ENCODE peak calls at places on chromosomes 6 and 20, in four cellular contexts. One of them, this sample, is unnamed.

GRCh38 chr20:20317195-20318113 is 50.5 kb upstream of the INSM1 start:
- DNase-seq in K562: no peak
- DNase-seq in choroid plexus epithelial cell: no peak
- DNase-seq in AG09309: no peak
- DNase-seq in this sample: no peak

GRCh38 chr6:140226637-140227036 is 852.2 kb upstream of the CITED2 start:
- DNase-seq in K562: no peak
- DNase-seq in choroid plexus epithelial cell: no peak
- DNase-seq in AG09309: no peak
- DNase-seq in this sample: no peak

GRCh38 chr6:164151161-164151728 is 736.7 kb downstream of the QKI start:
- DNase-seq in K562: no peak
- DNase-seq in choroid plexus epithelial cell: no peak
- DNase-seq in AG09309: no peak
- DNase-seq in this sample: no peak

GRCh38 chr6:141552463-141552862 is 580.3 kb upstream of the GJE1 start:
- DNase-seq in K562: no peak
- DNase-seq in choroid plexus epithelial cell: peak; percentile 98
- DNase-seq in AG09309: no peak
- DNase-seq in this sample: no peak

GRCh38 chr6:168283686-168284025 is 35.9 kb downstream of the DACT2 start:
- DNase-seq in K562: no peak
- DNase-seq in choroid plexus epithelial cell: no peak
- DNase-seq in AG09309: no peak
- DNase-seq in this sample: no peak

GRCh38 chr20:1429143-1429728 is 36.4 kb upstream of the FKBP1A start:
- DNase-seq in K562: no peak
- DNase-seq in choroid plexus epithelial cell: no peak
- DNase-seq in AG09309: no peak
- DNase-seq in this sample: no peak

GRCh38 chr20:57250607-57251343 is 15.7 kb downstream of the BMP7 start:
- DNase-seq in K562: no peak
- DNase-seq in choroid plexus epithelial cell: peak; percentile 11
- DNase-seq in AG09309: no peak
- DNase-seq in this sample: no peak

GRCh38 chr6:134938896-134939295 is 11.0 kb downstream of the ALDH8A1 start:
- DNase-seq in K562: no peak
- DNase-seq in choroid plexus epithelial cell: no peak
- DNase-seq in AG09309: no peak
- DNase-seq in this sample: no peak

GRCh38 chr6:3538536-3538935 is 81.7 kb upstream of the SLC22A23 start:
- DNase-seq in K562: no peak
- DNase-seq in choroid plexus epithelial cell: no peak
- DNase-seq in AG09309: no peak
- DNase-seq in this sample: peak; percentile 49
- TF ChIP-seq CTCF in K562: no peak
- TF ChIP-seq CTCF in choroid plexus epithelial cell: no peak
- TF ChIP-seq CTCF in AG09309: no peak
- TF ChIP-seq CTCF in this sample: no peak

DNA sequence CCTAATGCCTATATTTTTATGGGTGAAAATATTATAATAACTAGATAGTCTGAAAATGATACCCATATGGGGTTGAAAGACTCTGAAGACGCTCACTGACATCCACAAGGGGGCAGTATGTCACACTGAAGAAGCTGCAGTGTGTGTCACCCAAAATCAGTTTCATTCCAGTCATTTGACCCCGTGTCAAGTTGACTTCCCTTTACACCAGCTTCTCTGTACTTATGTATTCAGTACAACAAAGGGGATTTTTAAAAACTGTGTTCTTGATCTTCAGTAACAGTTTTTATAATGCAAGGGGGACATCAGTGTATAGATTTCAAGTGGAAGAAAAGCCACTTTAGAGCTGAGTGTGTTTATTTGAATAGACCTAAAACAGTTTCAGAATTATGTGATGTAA is 19.3 kb downstream of the FAXC start:
- DNase-seq in K562: peak; percentile 76
- DNase-seq in choroid plexus epithelial cell: peak; percentile 87
- DNase-seq in AG09309: peak; percentile 38
- DNase-seq in this sample: peak; percentile 54
- TF ChIP-seq CTCF in K562: peak; percentile 60
- TF ChIP-seq CTCF in choroid plexus epithelial cell: peak; percentile 90
- TF ChIP-seq CTCF in AG09309: peak; percentile 86
- TF ChIP-seq CTCF in this sample: peak; percentile 72

GRCh38 chr6:55445648-55446204 is 118.5 kb downstream of the GFRAL start:
- DNase-seq in K562: no peak
- DNase-seq in choroid plexus epithelial cell: peak; percentile 69
- DNase-seq in AG09309: no peak
- DNase-seq in this sample: peak; percentile 6
- TF ChIP-seq CTCF in K562: no peak
- TF ChIP-seq CTCF in choroid plexus epithelial cell: peak; percentile 59
- TF ChIP-seq CTCF in AG09309: peak; percentile 53
- TF ChIP-seq CTCF in this sample: peak; percentile 76

GRCh38 chr20:62795023-62795761 is 1.1 kb upstream of the MRGBP start:
- DNase-seq in K562: peak; percentile 65
- DNase-seq in choroid plexus epithelial cell: peak; percentile 59
- DNase-seq in AG09309: no peak
- DNase-seq in this sample: peak; percentile 64

GRCh38 chr20:62794007-62794724 is 2.1 kb upstream of the MRGBP start:
- DNase-seq in K562: peak; percentile 96
- DNase-seq in choroid plexus epithelial cell: peak; percentile 97
- DNase-seq in AG09309: peak; percentile 79
- DNase-seq in this sample: peak; percentile 95

GRCh38 chr20:62792182-62792939 is 3.9 kb upstream of the MRGBP start:
- DNase-seq in K562: no peak
- DNase-seq in choroid plexus epithelial cell: peak; percentile 68
- DNase-seq in AG09309: no peak
- DNase-seq in this sample: no peak

GRCh38 chr20:62792940-62793756 is 3.1 kb upstream of the MRGBP start:
- DNase-seq in K562: no peak
- DNase-seq in choroid plexus epithelial cell: no peak
- DNase-seq in AG09309: no peak
- DNase-seq in this sample: no peak

GRCh38 chr20:62793757-62794006 is 2.6 kb upstream of the MRGBP start:
- DNase-seq in K562: no peak
- DNase-seq in choroid plexus epithelial cell: no peak
- DNase-seq in AG09309: no peak
- DNase-seq in this sample: no peak
- TF ChIP-seq CTCF in K562: no peak
- TF ChIP-seq CTCF in choroid plexus epithelial cell: no peak
- TF ChIP-seq CTCF in AG09309: no peak
- TF ChIP-seq CTCF in this sample: no peak

GRCh38 chr6:43853066-43853650 is 83.1 kb downstream of the VEGFA start:
- DNase-seq in K562: no peak
- DNase-seq in choroid plexus epithelial cell: peak; percentile 34
- DNase-seq in AG09309: no peak
- DNase-seq in this sample: no peak

GRCh38 chr6:43855247-43855646 is 85.2 kb downstream of the VEGFA start:
- DNase-seq in K562: no peak
- DNase-seq in choroid plexus epithelial cell: no peak
- DNase-seq in AG09309: no peak
- DNase-seq in this sample: no peak

GRCh38 chr6:43859213-43859612 is 89.2 kb downstream of the VEGFA start:
- DNase-seq in K562: no peak
- DNase-seq in choroid plexus epithelial cell: no peak
- DNase-seq in AG09309: no peak
- DNase-seq in this sample: no peak

GRCh38 chr6:43858161-43859153 is 88.4 kb downstream of the VEGFA start:
- DNase-seq in K562: no peak
- DNase-seq in choroid plexus epithelial cell: no peak
- DNase-seq in AG09309: no peak
- DNase-seq in this sample: no peak

DNA sequence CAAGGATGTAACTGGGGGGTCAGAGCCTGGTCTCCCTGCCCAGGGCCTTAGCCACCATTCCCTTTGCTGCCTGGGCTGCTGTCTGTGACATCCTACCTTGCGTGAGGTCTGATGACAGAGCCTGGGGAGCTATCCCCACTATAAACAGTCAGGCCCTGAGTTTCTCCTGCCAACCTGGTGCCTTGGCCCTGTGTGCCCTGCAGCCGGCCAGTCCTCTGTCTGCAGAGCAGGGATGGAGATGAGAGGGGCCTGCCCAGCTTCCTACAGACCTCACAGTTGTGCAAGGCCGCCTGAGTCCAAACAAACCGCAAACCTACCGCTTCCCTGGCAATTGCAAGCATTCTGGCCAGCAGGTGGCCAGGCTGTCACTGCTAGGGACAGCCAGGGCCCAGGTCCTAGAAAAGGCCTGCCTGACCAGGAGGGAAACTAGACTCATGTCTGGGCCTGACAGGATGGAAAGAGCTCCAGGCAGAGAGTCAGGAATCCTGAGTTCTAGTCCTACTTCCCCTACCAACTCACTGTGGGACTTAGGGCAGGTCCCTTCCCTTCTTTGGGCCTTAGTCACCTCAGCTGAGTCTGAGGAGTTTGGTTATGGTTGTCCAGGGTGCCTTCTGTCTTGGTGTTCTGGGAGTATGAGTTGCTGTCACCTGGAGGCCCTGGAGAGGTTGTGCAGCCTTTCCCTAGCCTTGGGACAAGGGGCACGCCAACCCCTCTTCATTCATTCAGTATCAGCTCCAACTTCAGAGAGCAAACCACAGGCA is 86.2 kb downstream of the VEGFA start:
- DNase-seq in K562: peak; percentile 66
- DNase-seq in choroid plexus epithelial cell: peak; percentile 68
- DNase-seq in AG09309: no peak
- DNase-seq in this sample: peak; percentile 52
- TF ChIP-seq CTCF in K562: peak; percentile 84
- TF ChIP-seq CTCF in choroid plexus epithelial cell: peak; percentile 63
- TF ChIP-seq CTCF in AG09309: peak; percentile 31
- TF ChIP-seq CTCF in this sample: peak; percentile 26

GRCh38 chr20:15345287-15345686 is 1007.9 kb upstream of the FLRT3 start:
- DNase-seq in K562: no peak
- DNase-seq in choroid plexus epithelial cell: no peak
- DNase-seq in AG09309: no peak
- DNase-seq in this sample: no peak
- TF ChIP-seq CTCF in K562: no peak
- TF ChIP-seq CTCF in choroid plexus epithelial cell: no peak
- TF ChIP-seq CTCF in AG09309: no peak
- TF ChIP-seq CTCF in this sample: no peak

GRCh38 chr6:156102129-156102528 is 646.5 kb upstream of the NOX3 start:
- DNase-seq in K562: no peak
- DNase-seq in choroid plexus epithelial cell: no peak
- DNase-seq in AG09309: no peak
- DNase-seq in this sample: no peak
- TF ChIP-seq CTCF in K562: no peak
- TF ChIP-seq CTCF in choroid plexus epithelial cell: no peak
- TF ChIP-seq CTCF in AG09309: no peak
- TF ChIP-seq CTCF in this sample: no peak

GRCh38 chr20:3258429-3258828 is 19.4 kb upstream of the SLC4A11 start:
- DNase-seq in K562: no peak
- DNase-seq in choroid plexus epithelial cell: no peak
- DNase-seq in AG09309: no peak
- DNase-seq in this sample: no peak
- TF ChIP-seq CTCF in K562: no peak
- TF ChIP-seq CTCF in choroid plexus epithelial cell: no peak
- TF ChIP-seq CTCF in AG09309: no peak
- TF ChIP-seq CTCF in this sample: no peak

DNA sequence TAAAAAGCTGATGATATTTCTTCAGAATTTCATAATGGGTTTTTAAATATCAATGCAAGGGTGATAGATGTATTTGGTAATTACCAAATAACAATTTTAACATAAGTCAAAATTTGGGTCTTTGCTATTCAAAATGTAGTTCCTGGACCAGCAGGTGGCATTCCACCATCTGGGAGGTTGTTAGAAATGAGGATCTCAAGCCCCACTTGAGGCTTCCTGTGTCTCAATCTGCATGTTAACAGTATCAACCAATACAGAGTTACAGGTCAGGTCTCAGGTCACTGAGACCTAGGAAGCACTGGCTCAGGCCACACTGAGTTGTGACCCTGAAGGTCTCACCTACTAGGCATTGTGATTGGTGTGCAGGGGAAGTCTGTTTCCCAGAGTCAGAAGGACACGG is 57.2 kb upstream of the MTRF1L start:
- DNase-seq in K562: no peak
- DNase-seq in choroid plexus epithelial cell: peak; percentile 34
- DNase-seq in AG09309: no peak
- DNase-seq in this sample: no peak
- TF ChIP-seq CTCF in K562: no peak
- TF ChIP-seq CTCF in choroid plexus epithelial cell: peak; percentile 47
- TF ChIP-seq CTCF in AG09309: peak; percentile 28
- TF ChIP-seq CTCF in this sample: no peak